ENCODE peak calls at places on chromosomes 5 and 9, in five cellular contexts. K, F, Z, D and O are unnamed samples.

GRCh38 chr5:59069438-59070079 is 486.7 kb downstream of the RAB3C start:
- DNase-seq in Z (peak; percentile 97), K (no peak), F (no peak), D (peak; percentile 69), O (no peak)

GRCh38 chr9:113654605-113655193 is 191.2 kb downstream of the RGS3 start:
- DNase-seq in D (no peak), F (no peak), Z (peak; percentile 56), K (no peak), O (no peak)

GRCh38 chr5:109411627-109412026 is 1.9 kb upstream of the PJA2 start:
- DNase-seq in K (no peak), D (peak; percentile 82), F (no peak), Z (peak; percentile 95), O (no peak)

GRCh38 chr5:132069994-132070393 is 3.6 kb upstream of the CSF2 start:
- DNase-seq in F (no peak), K (no peak), D (no peak), Z (no peak), O (no peak)

GRCh38 chr5:110896901-110897300 is 158.1 kb downstream of the SLC25A46 start:
- DNase-seq in F (no peak), K (no peak), D (no peak), Z (peak; percentile 77), O (no peak)

GRCh38 chr5:172542651-172543131 is 88.4 kb upstream of the SH3PXD2B start:
- DNase-seq in F (no peak), Z (no peak), D (no peak), K (no peak), O (no peak)

GRCh38 chr5:119330367-119331183 is 25.2 kb upstream of the TNFAIP8 start:
- DNase-seq in F (no peak), Z (peak; percentile 34), K (no peak), D (no peak), O (no peak)

GRCh38 chr5:20305463-20305862 is 317.5 kb upstream of the CDH18 start:
- DNase-seq in Z (no peak), K (no peak), F (no peak), D (no peak), O (no peak)

GRCh38 chr5:6228257-6229250 is 149.8 kb downstream of the MED10 start:
- DNase-seq in Z (no peak), F (no peak), D (no peak), K (no peak), O (no peak)

GRCh38 chr9:84354035-84354434 is 13.5 kb upstream of the SLC28A3 start:
- DNase-seq in F (no peak), Z (no peak), K (no peak), D (no peak), O (no peak)

GRCh38 chr5:19240150-19240549 is 747.9 kb downstream of the CDH18 start:
- DNase-seq in D (no peak), K (no peak), Z (peak; percentile 21), F (no peak), O (no peak)

GRCh38 chr5:135319458-135319857 is 79.6 kb downstream of the MACROH2A1 start:
- DNase-seq in K (no peak), F (no peak), Z (no peak), D (no peak), O (no peak)

GRCh38 chr5:138803285-138803684 is 50.1 kb downstream of the CTNNA1 start:
- DNase-seq in K (no peak), Z (no peak), D (no peak), F (no peak), O (no peak)